ENCODE peak calls at places on chromosomes 3 and 15, in ten cellular contexts. V is mammary epithelial cell, E is brain microvascular endothelial cell, U is AG04450, B is endothelial cell of umbilical vein, J is psoas muscle, Z is MM.1S, C is right cardiac atrium, O is GM06990, G is breast epithelium. Q is an unnamed sample.

GRCh38 chr15:59367022-59367451 is 5.6 kb downstream of the MYO1E start:
- DNase-seq in V (no peak), E (no peak), U (no peak), B (no peak), J (no peak), Z (no peak), C (no peak), O (no peak), G (no peak), Q (no peak)

GRCh38 chr15:80662756-80663553 is 32.2 kb upstream of the ABHD17C start:
- DNase-seq in V (peak; percentile 95), E (no peak), U (no peak), B (no peak), J (no peak), Z (no peak), C (no peak), O (no peak), G (no peak), Q (no peak)

GRCh38 chr3:32456429-32457130 is 46.1 kb downstream of the CMTM6 start:
- DNase-seq in V (no peak), E (no peak), U (no peak), B (no peak), J (no peak), Z (no peak), C (no peak), O (no peak), G (no peak), Q (no peak)

GRCh38 chr15:29130461-29130860 is 139.2 kb downstream of the NSMCE3 start:
- DNase-seq in V (no peak), E (no peak), U (no peak), B (no peak), J (no peak), Z (no peak), C (no peak), O (no peak), G (no peak), Q (no peak)

GRCh38 chr3:49616061-49616460 is 58.1 kb upstream of the APEH start:
- DNase-seq in V (no peak), E (no peak), U (no peak), B (no peak), J (no peak), Z (no peak), C (no peak), O (no peak), G (no peak), Q (no peak)

GRCh38 chr15:60130398-60130797 is 126.3 kb downstream of the FOXB1 start:
- DNase-seq in V (no peak), E (no peak), U (no peak), B (no peak), J (no peak), Z (peak; percentile 57), C (no peak), O (no peak), G (no peak), Q (no peak)

GRCh38 chr3:39453134-39453533 is 14.3 kb upstream of the MOBP start:
- DNase-seq in V (no peak), E (no peak), U (no peak), B (no peak), J (no peak), Z (no peak), C (no peak), O (no peak), G (no peak), Q (no peak)

GRCh38 chr3:158845748-158846350 is 44.0 kb downstream of the MFSD1 start:
- DNase-seq in V (no peak), E (no peak), U (no peak), B (peak; percentile 30), J (no peak), Z (peak; percentile 80), C (no peak), O (no peak), G (no peak), Q (peak; percentile 46)

GRCh38 chr3:20197775-20198174 is 11.8 kb upstream of the SGO1 start:
- DNase-seq in V (peak; percentile 58), E (no peak), U (no peak), B (no peak), J (no peak), Z (no peak), C (no peak), O (no peak), G (no peak), Q (no peak)

GRCh38 chr15:74291101-74292071 is 55.3 kb downstream of the CCDC33 start:
- DNase-seq in V (peak; percentile 50), E (peak; percentile 85), U (peak; percentile 21), B (peak; percentile 60), J (peak; percentile 82), Z (peak; percentile 75), C (peak; percentile 94), O (peak; percentile 69), G (peak; percentile 35), Q (peak; percentile 40)

GRCh38 chr3:132966374-132966773 is 71.8 kb upstream of the TMEM108 start:
- DNase-seq in V (no peak), E (no peak), U (no peak), B (no peak), J (no peak), Z (no peak), C (no peak), O (no peak), G (no peak), Q (no peak)

GRCh38 chr3:78659386-78659987 is 1108.3 kb downstream of the ROBO1 start:
- DNase-seq in V (no peak), E (peak; percentile 48), U (peak; percentile 23), B (peak; percentile 52), J (no peak), Z (peak; percentile 45), C (no peak), O (no peak), G (no peak), Q (no peak)

DNA sequence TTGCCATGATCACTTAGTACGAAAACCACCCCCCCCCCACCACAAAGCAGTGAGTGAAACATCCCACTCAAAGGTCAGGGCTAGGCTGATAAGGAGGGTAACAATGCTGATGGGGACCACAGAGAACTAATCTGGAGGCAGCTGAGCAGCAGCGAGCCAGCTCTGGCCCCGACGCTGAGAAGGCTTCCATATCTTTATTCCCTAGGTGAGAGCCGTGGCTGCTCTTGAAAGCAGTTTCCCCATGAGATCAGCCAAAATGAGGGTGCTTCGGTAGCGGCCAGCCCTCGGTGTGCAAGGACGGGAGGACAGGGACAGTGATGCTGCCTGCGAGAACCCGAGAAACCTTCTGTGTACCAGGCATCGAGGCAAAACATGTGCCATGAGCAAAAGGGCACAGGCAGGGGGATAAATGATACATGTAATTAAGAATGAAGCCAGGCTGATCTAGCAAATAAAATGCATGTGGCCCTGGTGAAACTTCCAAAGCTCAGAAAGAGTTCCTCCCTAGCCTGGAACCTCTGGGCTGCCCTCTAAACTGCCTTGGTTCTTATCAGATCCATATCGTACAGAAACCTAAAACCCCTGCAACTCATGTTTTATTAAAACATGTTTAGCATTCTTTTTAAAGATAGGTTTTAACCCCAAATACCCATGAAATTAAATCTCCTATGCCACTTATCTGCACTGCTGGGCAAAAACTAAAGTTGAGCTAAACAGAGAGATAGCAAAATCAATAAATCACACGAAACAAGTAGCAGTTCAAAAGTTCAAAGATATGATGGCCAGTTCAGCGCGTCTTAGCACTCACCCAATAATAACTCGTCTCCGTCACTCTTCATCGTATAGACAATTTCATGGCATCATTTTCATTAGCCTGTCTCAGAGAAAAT is 337.3 kb downstream of the FOXP1 start:
- DNase-seq in V (no peak), E (peak; percentile 54), U (no peak), B (no peak), J (no peak), Z (no peak), C (peak; percentile 66), O (no peak), G (no peak), Q (no peak)
- H3K4me3 ChIP-seq in V (no peak overlapping the region), E (no peak overlapping the region), U (peak overlapping the region; percentile 32), B (no peak overlapping the region), J (no peak overlapping the region), Z (no peak overlapping the region), C (no peak overlapping the region), O (no peak overlapping the region), G (peak overlapping the region; percentile 4), Q (no peak overlapping the region)

DNA sequence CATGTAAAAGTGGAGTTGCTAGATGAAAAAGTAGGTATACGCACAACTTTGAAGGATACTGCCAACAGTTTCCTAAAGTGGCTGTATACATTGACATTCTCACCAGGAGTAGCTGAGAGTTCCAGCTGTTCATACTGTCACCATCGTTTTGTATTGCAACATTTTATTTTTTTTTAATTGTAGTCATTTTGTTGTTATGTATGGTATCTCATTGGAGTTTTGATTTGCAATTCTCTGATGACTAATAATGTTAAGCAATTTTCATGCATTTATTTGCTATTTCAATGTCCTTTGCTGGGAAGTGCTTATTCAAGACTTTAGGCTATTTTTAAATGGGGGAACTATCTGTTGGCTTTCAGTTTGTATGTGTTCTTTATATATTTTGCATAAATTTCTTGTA is 185.1 kb upstream of the TGFBR2 start:
- DNase-seq in V (peak; percentile 62), E (peak; percentile 9), U (peak; percentile 27), B (no peak), J (no peak), Z (no peak), C (no peak), O (no peak), G (no peak), Q (no peak)
- H3K27me3 ChIP-seq in V (no peaks in the 10 kb centered on the region), E (no peaks in the 10 kb centered on the region), U (no peaks in the 10 kb centered on the region), B (no peaks in the 10 kb centered on the region), J (no peaks in the 10 kb centered on the region), Z (no peaks in the 10 kb centered on the region), C (no peaks in the 10 kb centered on the region), O (no peaks in the 10 kb centered on the region), G (no peaks in the 10 kb centered on the region), Q (no peaks in the 10 kb centered on the region)

DNA sequence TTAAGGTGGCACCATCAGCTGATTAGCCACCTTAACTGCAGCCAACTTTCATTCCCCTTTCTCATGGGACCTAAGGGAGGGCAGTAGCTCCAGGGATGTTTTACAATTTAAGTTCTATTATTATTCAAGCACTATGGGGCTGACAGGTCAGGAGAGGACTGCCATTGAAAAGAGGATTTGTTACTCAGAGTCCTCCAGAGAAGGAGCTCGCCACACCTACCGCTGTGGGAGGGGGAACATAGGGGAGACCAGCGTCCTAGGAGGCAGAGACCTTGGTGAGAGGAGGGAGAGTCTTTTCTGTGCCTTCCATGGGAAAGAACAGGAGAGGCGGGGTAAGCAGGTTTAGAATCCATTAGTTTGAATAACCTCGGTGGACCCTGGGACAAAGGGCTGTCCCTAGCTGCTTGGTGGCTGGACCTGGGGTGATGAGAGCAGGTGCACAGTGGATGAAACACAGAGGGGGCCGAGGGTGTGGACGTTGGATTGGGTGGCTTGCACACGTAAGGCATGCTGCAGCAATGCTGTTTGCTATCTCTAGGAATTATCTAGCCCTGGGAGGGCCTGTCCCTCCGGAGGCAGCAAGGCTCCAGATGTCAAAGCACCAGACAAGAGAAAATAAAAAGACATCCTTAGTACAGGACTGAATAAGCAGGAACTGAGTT is 14.2 kb downstream of the ATP10A start:
- DNase-seq in V (no peak), E (no peak), U (no peak), B (no peak), J (no peak), Z (no peak), C (no peak), O (no peak), G (no peak), Q (no peak)
- H3K4me3 ChIP-seq in V (no peak overlapping the region), E (peak overlapping the region; percentile 12), U (peak overlapping the region; percentile 34), B (no peak overlapping the region), J (no peak overlapping the region), Z (no peak overlapping the region), C (no peak overlapping the region), O (no peak overlapping the region), G (peak overlapping the region; percentile 56), Q (no peak overlapping the region)

DNA sequence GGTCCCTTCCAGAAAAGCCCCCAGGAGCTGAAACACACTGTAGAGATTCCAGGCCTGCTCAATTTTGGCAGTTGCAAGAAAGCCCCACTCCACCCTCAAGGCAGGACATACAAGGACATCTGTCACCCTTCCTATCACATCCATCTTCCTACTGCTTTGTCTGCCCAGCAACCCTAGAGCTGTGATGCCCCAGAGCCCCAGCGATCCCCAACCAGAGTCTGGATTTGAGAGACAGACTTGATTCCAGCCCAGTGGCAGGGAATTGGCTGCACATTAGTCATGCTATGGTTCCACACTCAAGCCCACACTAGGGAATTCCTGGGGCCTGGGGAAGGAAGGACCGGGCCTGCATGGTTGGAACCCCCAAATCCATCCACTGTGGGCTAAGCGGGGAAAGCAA is 56.8 kb downstream of the ATP2B2 start:
- DNase-seq in V (no peak), E (no peak), U (no peak), B (no peak), J (no peak), Z (no peak), C (no peak), O (no peak), G (no peak), Q (no peak)
- H3K27me3 ChIP-seq in V (peaks cover 2% of the 10 kb centered on the region), E (no peaks in the 10 kb centered on the region), U (peaks cover 46% of the 10 kb centered on the region), B (no peaks in the 10 kb centered on the region), J (no peaks in the 10 kb centered on the region), Z (no peaks in the 10 kb centered on the region), C (no peaks in the 10 kb centered on the region), O (no peaks in the 10 kb centered on the region), G (peaks cover 34% of the 10 kb centered on the region), Q (no peaks in the 10 kb centered on the region)

Q was measured in CD4-positive, alpha-beta memory T cell.